ENCODE peak calls at places on chromosomes 3 and 15, in eight cellular contexts. P is SK-N-SH, U is breast epithelium, K is GM12892, W is GM12878, J is GM23338, M is endothelial cell of umbilical vein, R is HepG2. G is an unnamed sample.

GRCh38 chr15:51736646-51737537 is 563 bp downstream of the LYSMD2 start:
- DNase-seq in M (peak), J (peak), P (peak), W (no peak), R (no peak), U (no peak), K (peak), G (peak)

GRCh38 chr3:10010546-10011465 is 15.4 kb upstream of the FANCD2 start:
- DNase-seq in K (peak), M (peak), J (peak), R (peak), U (peak), W (peak), P (peak), G (peak)

GRCh38 chr15:90872481-90873184 is 4.2 kb downstream of the FURIN start:
- DNase-seq in U (no peak), K (peak), J (no peak), R (peak), W (no peak), P (peak), M (peak), G (peak)

GRCh38 chr3:183098538-183099025 is 714 bp downstream of the MCCC1 start:
- DNase-seq in R (no peak), J (no peak), P (no peak), U (no peak), K (no peak), M (no peak), W (no peak), G (no peak)

GRCh38 chr15:71136159-71137137 is 21.2 kb downstream of the THSD4 start:
- DNase-seq in M (peak), R (no peak), K (no peak), U (no peak), W (no peak), P (no peak), J (peak), G (no peak)

GRCh38 chr3:123644358-123644757 is 59.5 kb upstream of the HACD2 start:
- DNase-seq in J (no peak), U (peak), M (no peak), K (no peak), P (no peak), W (no peak), R (no peak), G (no peak)

GRCh38 chr15:40960926-40961325 is 7.7 kb downstream of the CHAC1 start:
- DNase-seq in P (no peak), U (no peak), W (no peak), K (no peak), J (no peak), M (no peak), R (no peak), G (peak)

GRCh38 chr3:37892917-37893595 is 31.4 kb downstream of the CTDSPL start:
- DNase-seq in R (peak), W (no peak), P (peak), U (no peak), K (no peak), M (peak), J (no peak), G (peak)

GRCh38 chr3:78794431-78794830 is 973.4 kb downstream of the ROBO1 start:
- DNase-seq in P (no peak), R (no peak), U (no peak), M (no peak), K (no peak), J (no peak), W (no peak), G (no peak)

GRCh38 chr3:11514191-11514770 is 129.4 kb downstream of the VGLL4 start:
- DNase-seq in M (peak), W (no peak), P (no peak), U (no peak), K (no peak), R (peak), J (no peak), G (no peak)
- TF ChIP-seq POLR2AphosphoS5 in M (peak), W (no peak), P (no peak), U (no peak), K (no peak), R (no peak), J (no peak), G (no peak)

GRCh38 chr15:74423443-74424257 is 10.1 kb downstream of the SEMA7A start:
- DNase-seq in U (no peak), M (no peak), K (no peak), W (no peak), P (no peak), R (peak), J (no peak), G (no peak)
- TF ChIP-seq POLR2AphosphoS5 in U (no peak), M (no peak), K (no peak), W (no peak), P (no peak), R (no peak), J (no peak), G (peak)

GRCh38 chr3:100993309-100993708 is at the start of gene ABI3BP:
- DNase-seq in U (peak), K (no peak), P (peak), R (no peak), M (peak), W (no peak), J (no peak), G (peak)
- TF ChIP-seq POLR2AphosphoS5 in U (peak), K (no peak), P (no peak), R (no peak), M (peak), W (no peak), J (no peak), G (no peak)

DNA sequence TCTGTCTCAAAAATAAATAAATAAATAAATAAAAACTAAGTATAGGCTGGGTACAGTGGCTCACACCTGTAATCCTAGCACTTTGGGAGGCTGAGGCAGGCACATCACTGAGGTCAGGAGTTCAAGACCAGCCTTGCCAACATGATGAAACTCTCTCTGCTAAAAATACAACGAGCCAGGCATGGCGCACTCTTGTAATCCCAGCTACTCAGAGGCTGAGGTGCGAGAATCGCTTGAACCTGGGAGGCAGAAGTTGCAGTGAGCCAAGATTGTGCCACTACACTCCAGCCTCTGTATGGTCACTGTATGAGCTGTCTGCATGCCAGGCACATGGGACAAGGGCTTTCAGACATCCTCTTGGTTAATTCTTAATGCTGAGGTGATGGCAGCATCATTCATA is 28.7 kb downstream of the TIPIN start:
- DNase-seq in R (no peak), J (no peak), M (no peak), P (no peak), W (no peak), U (no peak), K (no peak), G (no peak)
- TF ChIP-seq POLR2AphosphoS5 in R (no peak), J (no peak), M (no peak), P (no peak), W (no peak), U (no peak), K (no peak), G (no peak)

GRCh38 chr15:82647835-82648256 is 683 bp upstream of the CPEB1 start:
- DNase-seq in J (peak), R (no peak), M (no peak), U (no peak), K (no peak), P (peak), W (no peak), G (peak)
- TF ChIP-seq POLR2AphosphoS5 in J (peak), R (no peak), M (no peak), U (no peak), K (no peak), P (no peak), W (no peak), G (no peak)

GRCh38 chr15:61057830-61058529 is 171.1 kb downstream of the RORA start:
- DNase-seq in U (no peak), K (no peak), P (no peak), M (no peak), R (no peak), J (no peak), W (no peak), G (no peak)

GRCh38 chr15:61069369-61070075 is 159.6 kb downstream of the RORA start:
- DNase-seq in M (peak), U (no peak), P (peak), K (no peak), W (no peak), R (no peak), J (no peak), G (no peak)

GRCh38 chr15:61064653-61065052 is 164.4 kb downstream of the RORA start:
- DNase-seq in M (peak), J (no peak), K (no peak), U (no peak), W (no peak), P (no peak), R (no peak), G (no peak)

GRCh38 chr15:61062268-61062667 is 166.8 kb downstream of the RORA start:
- DNase-seq in W (no peak), M (no peak), U (no peak), P (no peak), J (no peak), R (no peak), K (no peak), G (no peak)

GRCh38 chr15:61063875-61064320 is 165.2 kb downstream of the RORA start:
- DNase-seq in U (peak), M (no peak), W (no peak), R (no peak), P (no peak), J (no peak), K (no peak), G (no peak)
- TF ChIP-seq POLR2AphosphoS5 in U (peak), M (no peak), W (no peak), R (no peak), P (no peak), J (no peak), K (no peak), G (no peak)

DNA sequence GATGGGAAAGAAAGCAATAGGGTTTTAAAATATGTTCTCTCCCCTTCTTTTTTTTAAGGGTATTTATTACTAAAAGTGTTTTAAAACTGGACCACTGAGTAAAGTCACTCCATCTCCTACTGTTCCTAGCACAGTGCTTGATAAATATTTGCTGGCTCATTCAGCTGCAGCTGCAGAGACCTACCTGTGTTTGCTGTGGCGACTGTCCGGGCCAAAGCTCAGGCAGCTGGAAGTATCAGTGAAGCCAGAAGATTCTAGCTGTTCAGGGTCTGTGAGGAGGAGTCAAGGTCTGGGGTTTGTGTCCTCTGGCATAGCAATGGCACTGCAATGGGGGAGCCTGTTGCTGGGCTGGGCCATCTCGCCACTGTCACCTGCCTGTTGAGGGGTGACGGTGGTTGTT is 109.9 kb downstream of the RPLP1 start:
- DNase-seq in K (no peak), J (no peak), U (no peak), P (no peak), R (no peak), W (no peak), M (no peak), G (no peak)
- TF ChIP-seq POLR2AphosphoS5 in K (no peak), J (no peak), U (no peak), P (no peak), R (no peak), W (no peak), M (no peak), G (no peak)

DNA sequence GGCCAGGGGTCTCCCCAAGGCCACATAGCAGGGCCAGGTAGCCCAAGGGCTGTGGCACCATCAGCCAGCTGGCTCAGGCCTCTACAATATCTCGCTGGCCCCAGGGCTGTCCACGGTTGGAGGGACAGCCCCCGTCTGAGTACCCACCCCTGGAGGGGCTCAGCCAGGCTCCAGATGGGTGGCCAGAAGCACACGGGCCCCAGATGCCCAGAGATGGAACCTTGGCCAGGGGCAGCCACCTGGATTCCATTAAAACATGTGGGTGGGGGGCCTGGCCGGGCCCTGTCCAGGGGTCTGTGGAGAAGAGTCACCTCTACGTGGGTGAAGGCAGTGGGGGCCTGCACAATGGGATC is 8.4 kb downstream of the CSPG4 start:
- DNase-seq in U (no peak), R (no peak), M (no peak), J (no peak), K (no peak), W (no peak), P (peak), G (no peak)
- TF ChIP-seq POLR2AphosphoS5 in U (no peak), R (no peak), M (no peak), J (no peak), K (no peak), W (no peak), P (no peak), G (no peak)

DNA sequence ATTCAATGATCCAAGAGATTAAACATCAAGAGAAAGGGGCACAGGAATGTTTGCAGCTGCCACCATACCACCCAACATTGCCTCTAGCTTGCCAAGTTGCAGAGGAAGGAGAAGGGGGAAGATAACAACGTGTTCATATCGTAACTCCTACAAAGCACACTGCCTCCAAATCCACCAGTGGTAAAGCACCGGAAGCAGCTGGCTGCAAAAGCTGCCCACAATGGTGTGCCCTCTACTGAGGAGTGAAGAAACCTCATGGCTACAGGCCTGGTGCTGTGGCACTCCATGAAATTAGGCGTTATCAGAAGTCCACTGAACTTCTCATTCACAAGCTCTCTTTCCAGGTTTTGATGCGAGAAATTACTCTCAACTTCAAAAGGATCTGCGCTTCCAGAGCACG is 263.9 kb upstream of the STT3B start:
- DNase-seq in R (no peak), W (no peak), U (no peak), K (no peak), P (no peak), J (no peak), M (no peak), G (no peak)
- TF ChIP-seq POLR2AphosphoS5 in R (no peak), W (no peak), U (no peak), K (no peak), P (no peak), J (no peak), M (no peak), G (no peak)

GRCh38 chr3:52215351-52215750 is 10.1 kb downstream of the TLR9 start:
- DNase-seq in P (no peak), M (no peak), K (no peak), U (no peak), J (no peak), R (no peak), W (no peak), G (peak)
- TF ChIP-seq POLR2AphosphoS5 in P (no peak), M (no peak), K (no peak), U (no peak), J (no peak), R (no peak), W (no peak), G (no peak)